ENCODE peak calls at places on chromosomes 2 and 18, in ten cellular contexts. H is transverse colon, S is endothelial cell of umbilical vein, A is suprapubic skin, U is HepG2, B is K562, K is HCT116, T is sigmoid colon, Z is prostate gland, P is upper lobe of left lung. Q is an unnamed sample.

GRCh38 chr2:199588054-199588453 is 130.3 kb upstream of the SATB2 start:
- DNase-seq in H (no peak), S (no peak), A (no peak), U (no peak), B (no peak), K (no peak), T (no peak), Z (no peak), P (no peak), Q (no peak)

GRCh38 chr2:148521181-148521580 is 123.4 kb upstream of the EPC2 start:
- DNase-seq in H (no peak), S (no peak), A (no peak), U (no peak), B (no peak), K (no peak), T (no peak), Z (no peak), P (no peak), Q (no peak)

GRCh38 chr2:109289823-109290222 is 160.8 kb downstream of the SH3RF3 start:
- DNase-seq in H (no peak), S (no peak), A (no peak), U (no peak), B (no peak), K (no peak), T (no peak), Z (no peak), P (no peak), Q (no peak)

GRCh38 chr2:120850551-120850950 is 114.9 kb downstream of the GLI2 start:
- DNase-seq in H (no peak), S (no peak), A (no peak), U (no peak), B (no peak), K (no peak), T (peak), Z (no peak), P (no peak), Q (no peak)

GRCh38 chr2:232204457-232204931 is 174.1 kb upstream of the ALPP start:
- DNase-seq in H (no peak), S (no peak), A (no peak), U (peak), B (no peak), K (no peak), T (peak), Z (peak), P (no peak), Q (no peak)

GRCh38 chr18:23012249-23012648 is 79.1 kb downstream of the RBBP8 start:
- DNase-seq in H (no peak), S (no peak), A (no peak), U (no peak), B (no peak), K (no peak), T (no peak), Z (no peak), P (no peak), Q (no peak)

GRCh38 chr2:229869226-229869625 is 52.6 kb downstream of the TRIP12 start:
- DNase-seq in H (no peak), S (no peak), A (no peak), U (no peak), B (no peak), K (no peak), T (no peak), Z (no peak), P (no peak), Q (no peak)

GRCh38 chr2:134491796-134492441 is 226.9 kb downstream of the TMEM163 start:
- DNase-seq in H (no peak), S (no peak), A (no peak), U (peak), B (no peak), K (peak), T (no peak), Z (no peak), P (no peak), Q (no peak)

GRCh38 chr2:237581751-237582746 is 8.5 kb downstream of the RAB17 start:
- DNase-seq in H (peak), S (peak), A (no peak), U (peak), B (peak), K (no peak), T (peak), Z (peak), P (peak), Q (peak)

GRCh38 chr18:48801728-48802542 is 148.8 kb downstream of the SMAD7 start:
- DNase-seq in H (peak), S (no peak), A (peak), U (no peak), B (no peak), K (no peak), T (peak), Z (no peak), P (no peak), Q (no peak)

GRCh38 chr2:122072666-122073065 is 317.2 kb downstream of the TSN start:
- DNase-seq in H (no peak), S (no peak), A (no peak), U (no peak), B (no peak), K (no peak), T (no peak), Z (no peak), P (no peak), Q (no peak)

GRCh38 chr18:75208055-75208835 is 694 bp downstream of the PTGR3 start:
- DNase-seq in H (peak), S (peak), A (no peak), U (peak), B (peak), K (no peak), T (peak), Z (peak), P (peak), Q (no peak)

GRCh38 chr2:187505064-187505672 is 49.1 kb downstream of the TFPI start:
- DNase-seq in H (no peak), S (peak), A (no peak), U (no peak), B (no peak), K (no peak), T (no peak), Z (no peak), P (no peak), Q (no peak)

GRCh38 chr2:35973132-35973736 is 382.3 kb upstream of the CRIM1 start:
- DNase-seq in H (no peak), S (peak), A (no peak), U (peak), B (no peak), K (no peak), T (no peak), Z (no peak), P (no peak), Q (no peak)

GRCh38 chr2:98532761-98533160 is 75.6 kb downstream of the COA5 start:
- DNase-seq in H (no peak), S (no peak), A (no peak), U (no peak), B (no peak), K (no peak), T (no peak), Z (no peak), P (no peak), Q (no peak)

GRCh38 chr2:231714639-231715498 is 6.5 kb downstream of the PTMA start:
- DNase-seq in H (peak), S (peak), A (no peak), U (peak), B (peak), K (peak), T (peak), Z (peak), P (peak), Q (no peak)

GRCh38 chr2:98772531-98772930 is 41.6 kb upstream of the MGAT4A start:
- DNase-seq in H (no peak), S (no peak), A (no peak), U (no peak), B (no peak), K (no peak), T (no peak), Z (no peak), P (no peak), Q (no peak)

GRCh38 chr18:65093341-65093740 is 657.5 kb upstream of the CDH7 start:
- DNase-seq in H (no peak), S (no peak), A (no peak), U (no peak), B (no peak), K (no peak), T (no peak), Z (no peak), P (no peak), Q (no peak)

GRCh38 chr2:20143263-20143662 is 81.7 kb downstream of the SDC1 start:
- DNase-seq in H (no peak), S (no peak), A (peak), U (no peak), B (no peak), K (no peak), T (no peak), Z (no peak), P (no peak), Q (no peak)

GRCh38 chr2:5849596-5849995 is 157.4 kb downstream of the SOX11 start:
- DNase-seq in H (no peak), S (no peak), A (no peak), U (no peak), B (no peak), K (no peak), T (no peak), Z (no peak), P (no peak), Q (no peak)

GRCh38 chr2:111121028-111121872 is 536 bp downstream of the BCL2L11 start:
- DNase-seq in H (peak), S (peak), A (peak), U (peak), B (peak), K (no peak), T (peak), Z (peak), P (peak), Q (no peak)

GRCh38 chr2:156436477-156437085 is 402 bp downstream of the GPD2 start:
- DNase-seq in H (peak), S (peak), A (no peak), U (no peak), B (peak), K (no peak), T (no peak), Z (peak), P (peak), Q (no peak)

GRCh38 chr2:130334026-130334425 is 8.7 kb upstream of the IMP4 start:
- DNase-seq in H (no peak), S (no peak), A (no peak), U (no peak), B (no peak), K (no peak), T (no peak), Z (no peak), P (no peak), Q (no peak)

GRCh38 chr2:140990416-140990815 is 1140.4 kb downstream of the LRP1B start:
- DNase-seq in H (no peak), S (no peak), A (no peak), U (no peak), B (no peak), K (no peak), T (no peak), Z (no peak), P (no peak), Q (no peak)

GRCh38 chr18:46293699-46294300 is 189.6 kb downstream of the HAUS1 start:
- DNase-seq in H (no peak), S (no peak), A (no peak), U (no peak), B (no peak), K (no peak), T (no peak), Z (no peak), P (peak), Q (no peak)

DNA sequence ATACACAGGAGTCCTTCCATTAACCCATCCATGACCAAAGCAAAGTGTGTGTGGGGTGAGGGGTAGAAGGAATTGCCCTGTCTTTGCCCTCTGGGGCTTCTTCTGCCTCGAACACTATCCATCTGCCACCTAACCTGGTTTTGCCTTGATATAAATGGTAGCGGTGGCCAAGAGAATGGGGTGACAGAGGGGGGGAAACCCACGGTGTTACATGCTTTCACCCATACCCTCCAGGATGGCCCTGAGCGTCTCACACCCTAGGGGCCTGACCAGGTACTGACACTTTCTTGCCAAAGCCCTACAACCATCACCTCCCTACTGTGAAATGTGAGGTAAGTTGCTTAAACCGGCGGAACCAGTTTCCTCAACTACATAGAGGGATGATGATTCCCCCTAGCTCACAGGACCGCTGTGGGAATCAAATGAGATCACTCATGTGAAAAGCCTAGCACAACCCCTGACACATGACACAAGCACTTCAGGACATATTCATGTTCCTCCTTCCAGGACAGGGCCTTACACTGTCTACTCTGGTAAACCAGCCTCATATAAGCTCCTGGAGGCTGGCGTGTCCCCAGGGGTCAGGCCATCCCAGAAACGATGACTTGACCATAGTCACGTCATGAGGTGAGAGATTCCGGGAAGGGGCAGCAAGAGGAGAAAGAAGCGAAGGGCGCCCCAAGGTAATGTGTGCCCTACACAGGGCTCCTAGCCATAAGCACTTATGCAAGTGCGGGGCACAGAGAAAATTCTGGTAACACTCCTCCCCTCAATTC is 49.7 kb downstream of the C2orf42 start:
- DNase-seq in H (peak), S (peak), A (no peak), U (peak), B (peak), K (peak), T (peak), Z (peak), P (peak), Q (peak)
- TF ChIP-seq POLR2A in H (peak), S (peak), A (peak), U (no peak), B (no peak), K (no peak), T (peak), Z (peak), P (no peak), Q (no peak)

GRCh38 chr2:74567862-74568261 is 13.3 kb downstream of the DOK1 start:
- DNase-seq in H (no peak), S (no peak), A (no peak), U (no peak), B (no peak), K (no peak), T (peak), Z (no peak), P (peak), Q (no peak)
- TF ChIP-seq POLR2AphosphoS5 in H (no peak), S (no peak), A (no peak), U (no peak), B (no peak), K (no peak), T (no peak), Z (no peak), P (no peak), Q (no peak)

GRCh38 chr18:55589625-55590291 is 1.8 kb upstream of the TCF4 start:
- DNase-seq in H (peak), S (peak), A (peak), U (no peak), B (peak), K (no peak), T (peak), Z (peak), P (peak), Q (peak)
- TF ChIP-seq POLR2A in H (peak), S (peak), A (peak), U (no peak), B (peak), K (no peak), T (peak), Z (peak), P (no peak), Q (peak)

GRCh38 chr2:171160119-171160629 is 519 bp downstream of the TLK1 start:
- DNase-seq in H (peak), S (peak), A (peak), U (peak), B (peak), K (peak), T (peak), Z (peak), P (peak), Q (peak)

GRCh38 chr2:171158790-171159325 is 1.8 kb downstream of the TLK1 start:
- DNase-seq in H (no peak), S (no peak), A (no peak), U (no peak), B (peak), K (no peak), T (no peak), Z (no peak), P (no peak), Q (no peak)

GRCh38 chr2:171161425-171162289 is 964 bp upstream of the TLK1 start:
- DNase-seq in H (no peak), S (peak), A (no peak), U (no peak), B (peak), K (no peak), T (no peak), Z (no peak), P (no peak), Q (no peak)

GRCh38 chr2:171159326-171160118 is 1.2 kb downstream of the TLK1 start:
- DNase-seq in H (peak), S (peak), A (peak), U (peak), B (peak), K (peak), T (peak), Z (peak), P (peak), Q (peak)

DNA sequence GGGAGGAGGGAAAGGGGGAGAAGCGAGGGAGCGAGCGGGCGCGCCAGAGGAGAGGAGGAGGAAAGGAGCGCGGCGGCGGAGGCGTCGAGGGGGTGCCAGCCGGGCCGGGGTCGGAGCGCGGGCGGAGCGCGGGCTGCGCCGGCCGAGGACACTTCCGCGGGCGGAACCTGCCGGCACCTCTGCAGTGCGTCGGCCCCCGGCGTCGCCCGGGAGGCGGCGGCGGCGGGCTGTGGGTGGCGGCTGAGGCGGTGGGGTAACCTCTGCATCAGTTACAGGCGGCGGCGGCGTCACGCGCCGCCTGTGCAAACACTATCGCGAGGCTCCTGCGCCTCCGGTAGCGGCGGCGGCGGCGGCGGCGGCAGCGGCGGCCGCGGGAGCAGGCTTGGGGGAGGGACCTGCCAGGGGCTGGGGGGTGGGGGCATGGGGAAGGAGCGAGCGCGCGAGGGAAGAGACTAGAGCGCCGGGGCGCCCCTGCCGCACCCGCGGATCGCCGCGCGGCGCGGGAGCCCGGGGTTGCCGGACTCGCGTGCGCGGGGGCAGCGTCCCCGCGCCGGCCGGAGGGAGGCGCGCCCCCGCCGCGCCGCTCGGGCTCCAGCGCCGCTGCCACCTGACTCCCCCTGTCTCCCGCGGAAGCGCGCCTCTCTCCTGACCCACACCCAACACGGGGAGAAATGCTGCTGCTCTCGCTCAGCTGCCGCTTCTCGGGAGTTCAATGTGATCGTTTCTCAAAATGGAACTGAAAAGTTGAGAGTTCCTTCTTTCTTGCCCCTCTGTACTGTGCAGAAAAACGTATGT is at the start of gene TLK1:
- DNase-seq in H (peak), S (peak), A (peak), U (peak), B (peak), K (peak), T (peak), Z (peak), P (peak), Q (peak)
- TF ChIP-seq POLR2AphosphoS5 in H (peak), S (peak), A (peak), U (peak), B (peak), K (peak), T (peak), Z (peak), P (no peak), Q (peak)

Q was measured in GM12891.